ENCODE peak calls at places on chromosomes 7 and 10, in four cellular contexts. E is fibroblast of lung, A is lower lobe of right lung, N is BE2C. Z is an unnamed sample.
A peak's percentile ranks its signal among the peaks of the same experiment; 100 is the strongest.

GRCh38 chr10:26557641-26558014 is 119.5 kb downstream of the APBB1IP start:
- DNase-seq in E (peak; percentile 69), N (no peak), A (no peak), Z (no peak)

GRCh38 chr7:99312316-99313203 is 13.1 kb upstream of the ARPC1A start:
- DNase-seq in E (peak; percentile 25), N (peak; percentile 71), A (peak; percentile 64), Z (peak; percentile 86)

GRCh38 chr7:366171-366916 is 76.4 kb downstream of the FOXL3 start:
- DNase-seq in N (no peak), E (peak; percentile 15), A (peak; percentile 31), Z (no peak)

GRCh38 chr10:98170249-98171117 is 36.0 kb downstream of the R3HCC1L start:
- DNase-seq in N (peak; percentile 61), E (peak; percentile 43), A (no peak), Z (no peak)

GRCh38 chr7:97973206-97973658 is 16.8 kb downstream of the OCM2 start:
- DNase-seq in N (peak; percentile 26), A (no peak), E (peak; percentile 1), Z (no peak)

GRCh38 chr7:158428842-158429753 is 158.5 kb downstream of the PTPRN2 start:
- DNase-seq in N (no peak), A (no peak), E (no peak), Z (no peak)

GRCh38 chr7:78746261-78746660 is 707.2 kb downstream of the MAGI2 start:
- DNase-seq in E (no peak), A (no peak), N (no peak), Z (no peak)

GRCh38 chr10:30819306-30820190 is 190.0 kb upstream of the LYZL2 start:
- DNase-seq in A (no peak), E (peak; percentile 86), N (no peak), Z (no peak)

GRCh38 chr10:111650088-111650487 is 533.5 kb downstream of the GPAM start:
- DNase-seq in N (peak; percentile 11), A (no peak), E (no peak), Z (no peak)

GRCh38 chr7:55432937-55433784 is 68.0 kb downstream of the LANCL2 start:
- DNase-seq in N (peak; percentile 50), A (no peak), E (peak; percentile 46), Z (no peak)
- TF ChIP-seq CTCF in N (peak; percentile 79), A (peak; percentile 28), E (peak; percentile 45), Z (peak; percentile 23)

GRCh38 chr7:22563621-22564241 is 63.7 kb upstream of the STEAP1B start:
- DNase-seq in E (peak; percentile 74), N (no peak), A (no peak), Z (no peak)
- H3K4me1 ChIP-seq in E (peaks cover 36% of the 10 kb centered on the region), N (no peaks in the 10 kb centered on the region), A (peaks cover 72% of the 10 kb centered on the region), Z (no peaks in the 10 kb centered on the region)

GRCh38 chr7:10300557-10300956 is 673.1 kb upstream of the PHF14 start:
- DNase-seq in E (no peak), A (no peak), N (no peak), Z (no peak)
- H3K4me3 ChIP-seq in E (no peak overlapping the region), A (no peak overlapping the region), N (no peak overlapping the region), Z (no peak overlapping the region)

GRCh38 chr10:103711351-103711994 is 143.9 kb downstream of the SH3PXD2A start:
- DNase-seq in N (no peak), E (no peak), A (no peak), Z (no peak)
- TF ChIP-seq CTCF in N (peak; percentile 34), E (no peak), A (peak; percentile 8), Z (peak; percentile 14)

DNA sequence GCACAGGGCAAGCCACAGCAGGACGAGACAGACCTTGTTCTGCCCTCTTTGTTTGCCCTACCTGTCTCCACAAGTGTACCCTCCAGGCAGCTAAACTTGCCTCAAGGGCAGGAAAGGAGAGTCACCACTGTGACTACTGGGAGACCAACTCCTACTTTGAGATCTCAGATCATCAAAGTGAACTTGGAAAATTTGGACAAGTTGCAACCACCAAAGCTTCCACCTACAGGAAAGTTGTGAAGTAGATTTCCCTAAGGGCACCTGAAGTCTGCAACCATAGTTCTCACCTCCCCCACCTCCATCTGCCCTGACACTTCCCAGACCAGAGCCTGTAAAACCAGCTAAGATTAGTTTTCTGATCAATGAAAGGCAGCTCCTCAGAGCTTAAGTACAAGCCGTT is 2.5 kb upstream of the WDR91 start:
- DNase-seq in E (no peak), N (no peak), A (no peak), Z (no peak)
- H3K4me1 ChIP-seq in E (no peaks in the 10 kb centered on the region), N (peaks cover 3% of the 10 kb centered on the region), A (peaks cover 19% of the 10 kb centered on the region), Z (no peaks in the 10 kb centered on the region)

GRCh38 chr7:150739045-150739432 is 1.8 kb downstream of the GIMAP5 start:
- DNase-seq in N (no peak), E (no peak), A (no peak), Z (no peak)

GRCh38 chr7:150736864-150737263 is 354 bp upstream of the GIMAP5 start:
- DNase-seq in N (no peak), A (no peak), E (no peak), Z (no peak)

GRCh38 chr7:150735596-150736358 is 1.4 kb upstream of the GIMAP5 start:
- DNase-seq in N (no peak), E (no peak), A (no peak), Z (no peak)

GRCh38 chr7:150738092-150739044 is 1.1 kb downstream of the GIMAP5 start:
- DNase-seq in E (peak; percentile 10), N (no peak), A (no peak), Z (no peak)

GRCh38 chr7:150737265-150738055 is at the start of gene GIMAP5:
- DNase-seq in N (no peak), A (no peak), E (no peak), Z (no peak)
- H3K4me3 ChIP-seq in N (no peak within 1 kb of the TSS), A (peak within 1 kb of the TSS; percentile 68), E (no peak within 1 kb of the TSS), Z (peak within 1 kb of the TSS; percentile 40)

DNA sequence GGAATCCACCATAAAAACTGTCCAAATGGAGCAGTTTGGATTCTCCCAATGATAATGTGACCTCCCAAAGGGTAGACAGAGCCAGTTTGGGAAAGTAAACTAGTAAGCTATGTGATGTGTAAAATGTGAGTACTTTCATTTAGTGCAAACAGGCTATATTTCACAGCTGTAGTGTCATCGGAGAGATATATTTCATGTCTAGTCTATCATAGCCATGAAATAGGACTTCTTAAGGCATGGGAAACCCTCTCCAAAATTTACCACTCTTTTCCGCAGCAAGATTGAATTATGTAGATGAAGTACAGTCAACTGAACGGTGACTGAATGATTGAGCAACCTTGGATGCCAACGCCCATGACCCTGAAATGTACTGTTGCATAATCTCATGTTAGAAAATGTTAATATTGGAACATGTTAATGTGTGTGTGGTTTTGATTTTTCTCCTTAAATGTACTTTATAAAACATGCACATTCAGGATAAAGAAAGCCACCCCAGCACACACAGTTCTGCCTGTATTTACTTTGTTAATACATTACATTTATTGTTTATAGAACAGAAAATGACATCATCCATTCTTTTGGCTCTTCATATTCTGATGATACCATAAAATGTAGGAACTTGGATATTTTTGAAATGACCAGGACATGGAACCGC is 140.5 kb downstream of the NRP1 start:
- DNase-seq in E (peak; percentile 54), A (no peak), N (no peak), Z (peak; percentile 71)
- TF ChIP-seq CTCF in E (no peak), A (no peak), N (no peak), Z (no peak)